ENCODE peak calls at places on chromosomes 12 and 14, in four cellular contexts. Y, K, A and L are unnamed samples.

GRCh38 chr14:58955294-58955821 is 233.1 kb upstream of the DAAM1 start:
- DNase-seq in K (no peak), A (no peak), Y (no peak), L (peak; percentile 56)

GRCh38 chr14:90522585-90523191 is 125.9 kb downstream of the CALM1 start:
- DNase-seq in K (peak; percentile 96), A (peak; percentile 92), Y (peak; percentile 82), L (peak; percentile 51)

GRCh38 chr14:90893028-90893427 is 76.8 kb upstream of the TTC7B start:
- DNase-seq in K (no peak), Y (no peak), A (no peak), L (no peak)

GRCh38 chr12:54253240-54253639 is 26.7 kb downstream of the CBX5 start:
- DNase-seq in Y (no peak), A (peak; percentile 57), K (no peak), L (no peak)

GRCh38 chr14:103629503-103630121 is 601 bp downstream of the KLC1 start:
- DNase-seq in K (peak; percentile 14), Y (peak; percentile 49), A (peak; percentile 52), L (no peak)

GRCh38 chr12:8697120-8697475 is 693 bp upstream of the RIMKLB start:
- DNase-seq in A (peak; percentile 46), K (peak; percentile 73), Y (peak; percentile 38), L (peak; percentile 57)

GRCh38 chr12:111311011-111311410 is 57.9 kb downstream of the PHETA1 start:
- DNase-seq in A (no peak), Y (no peak), K (no peak), L (no peak)

GRCh38 chr12:29113101-29113500 is 36.0 kb upstream of the FAR2 start:
- DNase-seq in A (no peak), Y (no peak), K (no peak), L (no peak)

GRCh38 chr14:77965919-77966435 is 166.1 kb downstream of the ADCK1 start:
- DNase-seq in Y (no peak), K (peak; percentile 58), A (peak; percentile 7), L (peak; percentile 31)

GRCh38 chr12:49585477-49586445 is 17.8 kb upstream of the MCRS1 start:
- DNase-seq in Y (no peak), A (no peak), K (no peak), L (no peak)

GRCh38 chr12:62692884-62693283 is 226.3 kb downstream of the MON2 start:
- DNase-seq in K (no peak), Y (no peak), A (peak; percentile 64), L (peak; percentile 86)

GRCh38 chr14:27228053-27228452 is 630.2 kb upstream of the NOVA1 start:
- DNase-seq in Y (no peak), A (peak; percentile 3), K (no peak), L (no peak)

GRCh38 chr12:113239288-113239771 is 18.1 kb downstream of the TPCN1 start:
- DNase-seq in A (peak; percentile 27), Y (no peak), K (no peak), L (no peak)

GRCh38 chr12:19458733-19459132 is 19.4 kb downstream of the AEBP2 start:
- DNase-seq in Y (no peak), K (no peak), A (no peak), L (no peak)

GRCh38 chr12:119178544-119179334 is at the start of gene HSPB8:
- DNase-seq in K (peak; percentile 8), A (peak; percentile 77), Y (peak; percentile 83), L (peak; percentile 79)

GRCh38 chr12:79782197-79782890 is 91.6 kb upstream of the PAWR start:
- DNase-seq in A (no peak), Y (no peak), K (no peak), L (peak; percentile 77)

GRCh38 chr12:107092669-107093546 is 441 bp downstream of the CRY1 start:
- DNase-seq in K (peak; percentile 8), A (peak; percentile 81), Y (no peak), L (no peak)

GRCh38 chr14:90553298-90553920 is 156.6 kb downstream of the CALM1 start:
- DNase-seq in K (peak; percentile 48), Y (no peak), A (no peak), L (no peak)

GRCh38 chr12:31005944-31006361 is 67.7 kb upstream of the DDX11 start:
- DNase-seq in K (no peak), Y (peak; percentile 90), A (peak; percentile 93), L (peak; percentile 61)